ENCODE peak calls at places on chromosomes 13 and 19, in nine cellular contexts. H is MM.1S, R is neural progenitor cell, D is GM23248, P is HCT116, V is GM23338, S is hepatocyte, G is SK-N-SH, I is PC-3. K is an unnamed sample.

GRCh38 chr13:37414667-37415066 is 183.9 kb downstream of the POSTN start:
- DNase-seq in R (peak), D (no peak), V (peak), I (no peak), H (no peak), G (no peak), S (no peak), P (no peak), K (no peak)

GRCh38 chr13:82136880-82137279 is 1745.4 kb downstream of the SLITRK1 start:
- DNase-seq in G (no peak), V (no peak), H (no peak), P (no peak), I (peak), D (no peak), S (no peak), R (no peak), K (no peak)

GRCh38 chr19:56810260-56810659 is 30.3 kb downstream of the PEG3 start:
- DNase-seq in H (no peak), P (no peak), D (no peak), G (no peak), V (no peak), I (no peak), S (no peak), R (no peak), K (no peak)

GRCh38 chr13:28532226-28533048 is 37.5 kb upstream of the FLT1 start:
- DNase-seq in H (no peak), R (peak), V (peak), I (no peak), P (no peak), G (peak), D (peak), S (peak), K (no peak)

GRCh38 chr13:25752957-25753540 is 298.8 kb downstream of the SHISA2 start:
- DNase-seq in S (peak), D (peak), G (no peak), H (peak), R (no peak), V (no peak), P (no peak), I (peak), K (no peak)

GRCh38 chr19:2288010-2288742 is 6.2 kb upstream of the PEAK3 start:
- DNase-seq in I (no peak), G (no peak), R (no peak), D (no peak), S (no peak), H (no peak), P (no peak), V (no peak), K (no peak)

GRCh38 chr13:22740264-22740663 is 440.5 kb upstream of the SGCG start:
- DNase-seq in G (no peak), D (no peak), I (peak), V (peak), P (no peak), R (peak), S (no peak), H (no peak), K (no peak)

GRCh38 chr19:17469092-17469370 is 1.3 kb upstream of the SLC27A1 start:
- DNase-seq in I (no peak), R (no peak), S (no peak), D (peak), G (no peak), H (no peak), P (no peak), V (no peak), K (no peak)

GRCh38 chr13:113315992-113316391 is 19.0 kb downstream of the LAMP1 start:
- DNase-seq in I (no peak), S (no peak), V (no peak), P (no peak), D (no peak), G (peak), R (no peak), H (no peak), K (no peak)

GRCh38 chr19:38649305-38650179 is 2.1 kb downstream of the ACTN4 start:
- DNase-seq in V (peak), I (peak), G (no peak), H (no peak), S (peak), D (peak), P (no peak), R (no peak), K (no peak)

GRCh38 chr13:68995972-68996670 is 1111.5 kb upstream of the ATXN8OS start:
- DNase-seq in V (peak), S (no peak), H (no peak), R (no peak), D (no peak), I (no peak), P (no peak), G (no peak), K (no peak)

GRCh38 chr13:39100996-39101751 is 62.9 kb downstream of the NHLRC3 start:
- DNase-seq in V (no peak), G (no peak), R (no peak), H (no peak), P (no peak), S (no peak), D (no peak), I (no peak), K (no peak)

GRCh38 chr13:106867249-106867648 is 299.3 kb upstream of the ARGLU1 start:
- DNase-seq in P (no peak), G (peak), V (peak), I (peak), H (no peak), R (peak), D (peak), S (peak), K (no peak)

GRCh38 chr19:46859637-46860124 is 1.1 kb upstream of the ARHGAP35 start:
- DNase-seq in V (no peak), H (no peak), D (peak), I (peak), P (no peak), S (peak), G (peak), R (no peak), K (no peak)

GRCh38 chr19:2362039-2362969 is 2.2 kb downstream of the TMPRSS9 start:
- DNase-seq in R (no peak), D (no peak), V (no peak), G (no peak), P (no peak), I (no peak), H (no peak), S (no peak), K (no peak)

GRCh38 chr13:41017153-41017552 is 2.0 kb downstream of the ELF1 start:
- DNase-seq in S (peak), H (peak), V (no peak), R (no peak), I (no peak), P (no peak), D (no peak), G (no peak), K (peak)

GRCh38 chr19:36331353-36332228 is 47.4 kb downstream of the ZFP14 start:
- DNase-seq in G (peak), D (peak), P (no peak), H (peak), V (peak), I (peak), R (peak), S (peak), K (peak)

GRCh38 chr13:73603646-73604045 is 530.6 kb downstream of the KLF12 start:
- DNase-seq in V (no peak), S (no peak), I (no peak), H (no peak), R (no peak), P (no peak), D (no peak), G (no peak), K (no peak)

GRCh38 chr19:1261863-1262686 is 7.1 kb upstream of the CIRBP start:
- DNase-seq in H (no peak), P (no peak), V (no peak), G (no peak), D (peak), R (peak), I (peak), S (peak), K (no peak)

GRCh38 chr13:50375792-50376191 is 360.5 kb downstream of the KCNRG start:
- DNase-seq in D (peak), S (no peak), R (no peak), I (peak), P (no peak), V (no peak), H (no peak), G (no peak), K (peak)

GRCh38 chr13:33644607-33645543 is 173.1 kb upstream of the RFC3 start:
- DNase-seq in S (no peak), R (no peak), H (no peak), G (no peak), I (peak), V (no peak), D (peak), P (no peak), K (no peak)

GRCh38 chr19:1315470-1316166 is 29.9 kb downstream of the EFNA2 start:
- DNase-seq in V (peak), I (peak), D (peak), H (peak), G (peak), R (peak), S (peak), P (peak), K (no peak)

GRCh38 chr13:87656311-87656710 is 14.9 kb upstream of the SLITRK5 start:
- DNase-seq in R (peak), I (peak), S (no peak), H (no peak), D (no peak), P (no peak), V (no peak), G (no peak), K (no peak)

GRCh38 chr19:30395283-30395682 is 23.1 kb downstream of the ZNF536 start:
- DNase-seq in G (no peak), D (peak), I (no peak), P (no peak), V (no peak), R (no peak), S (no peak), H (no peak), K (no peak)

GRCh38 chr13:87089391-87089790 is 581.8 kb upstream of the SLITRK5 start:
- DNase-seq in V (peak), R (no peak), H (no peak), S (no peak), D (peak), I (peak), P (no peak), G (no peak), K (no peak)

GRCh38 chr13:35140321-35140720 is 198.3 kb downstream of the NBEA start:
- DNase-seq in H (no peak), S (no peak), D (no peak), V (no peak), G (no peak), R (no peak), P (no peak), I (no peak), K (no peak)

GRCh38 chr19:6393982-6394412 is 1.0 kb upstream of the GTF2F1 start:
- DNase-seq in D (no peak), P (no peak), G (no peak), I (no peak), S (no peak), R (no peak), H (peak), V (no peak), K (no peak)

GRCh38 chr19:18761531-18762110 is 29.5 kb downstream of the COMP start:
- DNase-seq in R (no peak), S (no peak), V (no peak), G (no peak), H (no peak), D (no peak), I (no peak), P (no peak), K (no peak)

GRCh38 chr13:41053384-41053826 is 7.9 kb upstream of the WBP4 start:
- DNase-seq in P (no peak), D (peak), S (no peak), R (no peak), I (peak), V (no peak), G (no peak), H (no peak), K (peak)

GRCh38 chr19:38284422-38284821 is 19.6 kb upstream of the C19orf33 start:
- DNase-seq in G (no peak), I (no peak), S (no peak), P (no peak), D (no peak), R (no peak), H (no peak), V (no peak), K (peak)

GRCh38 chr13:31227870-31228269 is 28.1 kb downstream of the B3GLCT start:
- DNase-seq in P (no peak), V (peak), I (no peak), G (no peak), D (no peak), R (no peak), S (no peak), H (no peak), K (no peak)

GRCh38 chr13:95784161-95784880 is 107.4 kb downstream of the DNAJC3 start:
- DNase-seq in S (peak), I (peak), P (no peak), G (no peak), H (no peak), R (no peak), D (peak), V (no peak), K (no peak)

GRCh38 chr19:13122275-13122878 is 4.3 kb downstream of the NACC1 start:
- DNase-seq in I (no peak), P (no peak), H (no peak), G (no peak), S (no peak), D (no peak), R (no peak), V (no peak), K (no peak)

GRCh38 chr13:27289016-27289665 is 18.5 kb downstream of the RASL11A start:
- DNase-seq in H (no peak), P (no peak), S (no peak), G (no peak), D (no peak), V (no peak), R (no peak), I (no peak), K (no peak)

GRCh38 chr13:113453962-113454361 is 674 bp upstream of the ADPRHL1 start:
- DNase-seq in D (peak), G (peak), V (no peak), H (no peak), R (no peak), S (no peak), I (no peak), P (no peak), K (no peak)

GRCh38 chr13:106561551-106562170 is 6.3 kb downstream of the ARGLU1 start:
- DNase-seq in D (no peak), S (peak), G (no peak), H (no peak), R (peak), I (no peak), P (no peak), V (no peak), K (no peak)

GRCh38 chr13:76316998-76317527 is 569.1 kb downstream of the KCTD12 start:
- DNase-seq in I (no peak), R (no peak), D (no peak), S (no peak), G (no peak), P (no peak), H (no peak), V (no peak), K (no peak)

GRCh38 chr13:33252103-33252502 is 33.5 kb downstream of the STARD13 start:
- DNase-seq in G (no peak), P (no peak), D (no peak), S (no peak), V (no peak), I (no peak), R (no peak), H (no peak), K (no peak)

GRCh38 chr19:38721977-38722773 is 22.1 kb downstream of the CAPN12 start:
- DNase-seq in V (no peak), G (no peak), P (no peak), D (no peak), R (peak), H (no peak), I (no peak), S (no peak), K (no peak)

GRCh38 chr19:14494451-14494850 is 1.5 kb downstream of the GIPC1 start:
- DNase-seq in G (no peak), R (no peak), I (no peak), S (no peak), D (no peak), P (no peak), H (no peak), V (no peak), K (no peak)
- H3K4me3 ChIP-seq in G (peak), R (peak), I (peak), S (no peak), D (peak), P (peak), H (no peak), V (peak), K (no peak)

DNA sequence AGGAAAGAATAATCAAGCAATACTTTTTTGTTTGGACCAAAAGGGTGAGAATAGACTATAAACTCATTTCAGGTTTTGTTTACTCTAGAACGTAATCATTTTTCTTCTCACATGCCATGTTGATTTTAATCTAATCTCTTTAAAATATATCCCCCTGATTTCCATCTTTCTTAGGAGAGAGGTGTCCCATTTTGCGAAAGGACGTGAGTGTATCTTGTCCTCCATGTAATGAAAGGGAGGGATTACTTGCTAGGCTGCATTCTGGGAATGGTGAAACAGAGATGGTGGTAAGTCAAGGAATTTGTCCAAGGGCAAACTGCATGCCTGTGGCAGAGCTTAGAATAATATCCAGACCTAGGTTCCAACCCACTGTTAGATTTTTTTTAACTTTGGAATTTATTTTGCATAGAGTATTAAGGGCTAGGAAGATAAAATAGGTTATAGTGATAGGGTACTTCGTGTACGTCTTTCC is 1.8 kb upstream of the ANKRD10 start:
- DNase-seq in V (no peak), G (no peak), S (peak), H (no peak), P (no peak), R (no peak), D (peak), I (no peak), K (no peak)
- TF ChIP-seq EZH2phosphoT487 in V (no peak), G (no peak), S (no peak), H (no peak), P (no peak), R (no peak), D (no peak), I (no peak), K (no peak)

GRCh38 chr19:4439243-4439642 is 18.4 kb downstream of the UBXN6 start:
- DNase-seq in R (no peak), S (no peak), P (no peak), G (no peak), H (no peak), D (no peak), V (no peak), I (no peak), K (no peak)
- H3K4me3 ChIP-seq in R (no peak), S (no peak), P (no peak), G (no peak), H (no peak), D (no peak), V (no peak), I (no peak), K (no peak)

GRCh38 chr13:42594577-42595571 is 20.9 kb downstream of the TNFSF11 start:
- DNase-seq in I (peak), G (peak), H (peak), S (peak), R (peak), V (peak), P (peak), D (peak), K (peak)
- TF ChIP-seq EZH2phosphoT487 in I (no peak), G (no peak), H (no peak), S (no peak), R (no peak), V (no peak), P (no peak), D (no peak), K (no peak)

GRCh38 chr19:55161571-55162322 is 4.2 kb upstream of the TNNI3 start:
- DNase-seq in D (no peak), G (no peak), P (no peak), S (no peak), V (peak), R (no peak), I (no peak), H (no peak), K (no peak)

GRCh38 chr19:55169136-55169535 is 2.7 kb upstream of the DNAAF3 start:
- DNase-seq in H (no peak), D (no peak), S (no peak), P (no peak), G (no peak), V (no peak), R (no peak), I (no peak), K (no peak)

GRCh38 chr19:55165952-55166529 is 372 bp downstream of the DNAAF3 start:
- DNase-seq in S (peak), P (peak), D (peak), I (peak), V (peak), H (peak), R (peak), G (peak), K (peak)

GRCh38 chr19:55171440-55171839 is 5.0 kb upstream of the DNAAF3 start:
- DNase-seq in G (no peak), D (no peak), R (no peak), H (no peak), I (no peak), P (no peak), V (no peak), S (no peak), K (no peak)

DNA sequence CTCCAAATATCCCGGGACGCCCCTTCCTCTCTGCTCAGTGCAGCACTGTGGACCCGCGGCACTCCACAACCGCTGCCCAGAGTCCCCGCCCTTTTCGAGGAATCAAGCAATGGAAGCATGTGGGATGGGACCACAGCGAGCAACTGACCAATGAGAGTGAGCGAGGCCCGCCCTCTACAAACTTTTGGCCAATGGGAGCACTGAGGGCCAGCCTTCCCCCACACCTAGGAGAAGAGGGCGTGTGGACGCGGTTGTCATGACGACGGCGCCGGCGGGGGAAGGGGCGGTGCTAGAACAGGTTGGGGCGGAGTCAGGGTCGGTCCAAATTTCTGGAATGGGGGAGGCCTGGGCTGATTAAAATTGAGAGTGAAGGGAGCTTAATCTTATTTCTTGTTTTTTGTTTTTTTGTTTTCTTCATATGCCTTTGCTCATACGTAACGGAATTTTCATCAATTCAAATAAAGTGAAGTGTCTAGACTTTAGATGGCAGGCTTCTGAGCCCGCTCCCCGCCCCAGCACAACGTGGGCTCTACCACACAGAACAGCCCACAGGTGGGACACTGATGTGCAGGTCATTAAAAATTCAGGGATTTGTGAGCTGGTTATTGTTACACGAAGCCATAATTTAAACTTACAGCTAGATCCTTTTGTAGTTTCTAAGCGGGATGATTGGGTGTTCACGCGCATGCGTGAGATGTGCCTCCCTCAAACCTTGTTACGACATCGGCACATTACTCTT is at the start of gene DNAAF3:
- DNase-seq in R (peak), D (peak), H (peak), G (peak), S (peak), P (peak), V (peak), I (peak), K (peak)
- H3K4me3 ChIP-seq in R (peak), D (peak), H (peak), G (peak), S (peak), P (peak), V (peak), I (peak), K (peak)

GRCh38 chr13:91105270-91105669 is 242.2 kb upstream of the MIR17HG start:
- DNase-seq in H (no peak), V (no peak), I (no peak), P (no peak), G (no peak), D (no peak), R (no peak), S (no peak), K (no peak)
- TF ChIP-seq EZH2phosphoT487 in H (no peak), V (no peak), I (no peak), P (no peak), G (no peak), D (no peak), R (no peak), S (no peak), K (no peak)

DNA sequence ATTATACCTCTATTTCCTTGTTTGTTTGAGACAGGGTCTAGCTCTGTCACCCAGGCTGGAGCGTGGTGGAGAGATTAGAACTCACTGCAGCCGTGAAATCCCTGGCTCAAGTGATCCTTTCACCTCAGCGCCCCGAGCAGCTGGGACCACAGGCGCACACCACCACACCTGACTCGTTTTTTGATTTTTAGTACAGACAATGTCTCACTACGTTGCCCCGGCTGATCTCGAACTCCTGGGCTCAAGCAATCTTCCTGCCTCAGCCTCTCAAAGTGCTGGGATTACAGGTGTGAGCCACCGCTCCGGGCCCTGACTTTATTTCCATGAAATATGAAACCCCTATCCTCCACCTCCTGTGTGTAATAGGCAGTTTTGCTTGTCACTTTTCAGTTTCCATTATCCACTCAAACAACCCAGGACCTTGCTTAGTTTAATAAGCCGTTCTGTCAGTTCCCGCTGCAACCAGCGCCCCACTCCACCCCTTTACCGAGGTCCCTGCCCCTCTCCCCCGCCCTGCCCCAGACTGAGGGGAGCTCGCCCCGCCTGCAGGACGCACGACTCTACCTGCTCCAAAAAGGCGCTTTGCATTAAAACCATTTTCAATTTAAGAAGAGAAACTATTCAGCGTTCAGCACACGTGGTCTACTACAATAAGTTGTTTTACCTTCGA is 16.9 kb downstream of the ZNF816 start:
- DNase-seq in S (no peak), H (no peak), P (no peak), R (no peak), D (no peak), G (no peak), I (no peak), V (no peak), K (no peak)
- H3K4me3 ChIP-seq in S (no peak), H (no peak), P (no peak), R (no peak), D (no peak), G (no peak), I (peak), V (peak), K (no peak)

K was measured in OCI-LY7.